ENCODE peak calls at places on chromosome 18, in five cellular contexts. One of them, this sample, is unnamed.
A peak's percentile ranks its signal among the peaks of the same experiment; 100 is the strongest.

GRCh38 chr18:70380915-70381896 is 92.4 kb downstream of the SOCS6 start:
- DNase-seq in RWPE1: no peak
- DNase-seq in heart right ventricle: peak; percentile 17
- DNase-seq in GM10248: no peak
- DNase-seq in right lobe of liver: no peak
- DNase-seq in this sample: no peak

GRCh38 chr18:39839782-39840181 is 2115.3 kb upstream of the PIK3C3 start:
- DNase-seq in RWPE1: no peak
- DNase-seq in heart right ventricle: no peak
- DNase-seq in GM10248: no peak
- DNase-seq in right lobe of liver: no peak
- DNase-seq in this sample: no peak

GRCh38 chr18:48676346-48676745 is 137.5 kb downstream of the CTIF start:
- DNase-seq in RWPE1: no peak
- DNase-seq in heart right ventricle: no peak
- DNase-seq in GM10248: no peak
- DNase-seq in right lobe of liver: no peak
- DNase-seq in this sample: no peak

GRCh38 chr18:35756506-35757117 is 175.1 kb downstream of the GALNT1 start:
- DNase-seq in RWPE1: peak; percentile 35
- DNase-seq in heart right ventricle: no peak
- DNase-seq in GM10248: peak; percentile 69
- DNase-seq in right lobe of liver: peak; percentile 57
- DNase-seq in this sample: peak; percentile 71

GRCh38 chr18:34631567-34631966 is 78.5 kb upstream of the DTNA start:
- DNase-seq in RWPE1: no peak
- DNase-seq in heart right ventricle: no peak
- DNase-seq in GM10248: no peak
- DNase-seq in right lobe of liver: no peak
- DNase-seq in this sample: no peak

GRCh38 chr18:23438608-23439366 is 14.3 kb upstream of the RIOK3 start:
- DNase-seq in RWPE1: no peak
- DNase-seq in heart right ventricle: no peak
- DNase-seq in GM10248: no peak
- DNase-seq in right lobe of liver: no peak
- DNase-seq in this sample: no peak

GRCh38 chr18:54269924-54270844 is 867 bp downstream of the POLI start:
- DNase-seq in RWPE1: no peak
- DNase-seq in heart right ventricle: no peak
- DNase-seq in GM10248: peak; percentile 41
- DNase-seq in right lobe of liver: peak; percentile 55
- DNase-seq in this sample: peak; percentile 30

GRCh38 chr18:49273201-49273880 is 187.1 kb downstream of the DYM start:
- DNase-seq in RWPE1: no peak
- DNase-seq in heart right ventricle: no peak
- DNase-seq in GM10248: no peak
- DNase-seq in right lobe of liver: no peak
- DNase-seq in this sample: no peak

GRCh38 chr18:63974991-63975390 is 5.1 kb downstream of the SERPINB8 start:
- DNase-seq in RWPE1: no peak
- DNase-seq in heart right ventricle: no peak
- DNase-seq in GM10248: no peak
- DNase-seq in right lobe of liver: peak; percentile 58
- DNase-seq in this sample: no peak

GRCh38 chr18:36757081-36757480 is 71.7 kb downstream of the TPGS2 start:
- DNase-seq in RWPE1: peak; percentile 53
- DNase-seq in heart right ventricle: no peak
- DNase-seq in GM10248: no peak
- DNase-seq in right lobe of liver: no peak
- DNase-seq in this sample: peak; percentile 40

GRCh38 chr18:8998481-8999217 is 103.8 kb upstream of the NDUFV2 start:
- DNase-seq in RWPE1: no peak
- DNase-seq in heart right ventricle: no peak
- DNase-seq in GM10248: no peak
- DNase-seq in right lobe of liver: no peak
- DNase-seq in this sample: no peak

GRCh38 chr18:6352275-6352674 is 62.4 kb downstream of the L3MBTL4 start:
- DNase-seq in RWPE1: no peak
- DNase-seq in heart right ventricle: no peak
- DNase-seq in GM10248: no peak
- DNase-seq in right lobe of liver: no peak
- DNase-seq in this sample: no peak

GRCh38 chr18:48639772-48640432 is 101.1 kb downstream of the CTIF start:
- DNase-seq in RWPE1: peak; percentile 9
- DNase-seq in heart right ventricle: no peak
- DNase-seq in GM10248: no peak
- DNase-seq in right lobe of liver: peak; percentile 37
- DNase-seq in this sample: peak; percentile 46

GRCh38 chr18:9079863-9080528 is 22.5 kb upstream of the NDUFV2 start:
- DNase-seq in RWPE1: no peak
- DNase-seq in heart right ventricle: no peak
- DNase-seq in GM10248: no peak
- DNase-seq in right lobe of liver: no peak
- DNase-seq in this sample: no peak

GRCh38 chr18:77068890-77069312 is 63.7 kb downstream of the MBP start:
- DNase-seq in RWPE1: no peak
- DNase-seq in heart right ventricle: no peak
- DNase-seq in GM10248: no peak
- DNase-seq in right lobe of liver: peak; percentile 39
- DNase-seq in this sample: no peak
- TF ChIP-seq CTCF in RWPE1: no peak
- TF ChIP-seq CTCF in heart right ventricle: no peak
- TF ChIP-seq CTCF in GM10248: peak; percentile 20
- TF ChIP-seq CTCF in right lobe of liver: no peak
- TF ChIP-seq CTCF in this sample: peak; percentile 12

GRCh38 chr18:21110667-21111350 is 804 bp downstream of the ROCK1 start:
- DNase-seq in RWPE1: no peak
- DNase-seq in heart right ventricle: peak; percentile 52
- DNase-seq in GM10248: peak; percentile 38
- DNase-seq in right lobe of liver: peak; percentile 71
- DNase-seq in this sample: peak; percentile 25
- TF ChIP-seq CTCF in RWPE1: no peak
- TF ChIP-seq CTCF in heart right ventricle: no peak
- TF ChIP-seq CTCF in GM10248: no peak
- TF ChIP-seq CTCF in right lobe of liver: no peak
- TF ChIP-seq CTCF in this sample: no peak

DNA sequence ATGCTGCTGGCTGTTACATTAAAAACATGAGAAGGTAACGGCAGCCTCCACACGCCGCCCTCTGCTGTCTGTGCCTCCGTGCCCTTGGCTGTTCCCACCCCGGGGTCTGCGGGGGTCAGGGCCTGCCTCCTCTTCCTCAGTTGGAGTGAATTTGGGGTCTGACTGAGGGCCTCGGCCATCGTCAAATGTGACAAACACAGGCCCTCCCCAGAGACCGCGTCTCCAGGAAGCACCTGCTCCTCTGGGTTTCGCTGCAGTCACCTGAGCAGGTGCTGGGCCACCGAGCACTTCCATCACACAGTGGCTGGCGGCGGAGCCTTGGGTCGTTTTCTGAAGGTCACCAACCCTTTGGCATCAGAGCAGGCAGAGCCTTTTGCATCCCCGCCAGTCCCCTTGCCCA is 70.9 kb downstream of the NFATC1 start:
- DNase-seq in RWPE1: no peak
- DNase-seq in heart right ventricle: no peak
- DNase-seq in GM10248: peak; percentile 67
- DNase-seq in right lobe of liver: no peak
- DNase-seq in this sample: peak; percentile 67
- TF ChIP-seq CTCF in RWPE1: no peak
- TF ChIP-seq CTCF in heart right ventricle: no peak
- TF ChIP-seq CTCF in GM10248: peak; percentile 13
- TF ChIP-seq CTCF in right lobe of liver: no peak
- TF ChIP-seq CTCF in this sample: peak; percentile 9

GRCh38 chr18:61893971-61894750 is 1.4 kb upstream of the RNF152 start:
- DNase-seq in RWPE1: peak; percentile 73
- DNase-seq in heart right ventricle: peak; percentile 87
- DNase-seq in GM10248: peak; percentile 84
- DNase-seq in right lobe of liver: peak; percentile 93
- DNase-seq in this sample: peak; percentile 90
- TF ChIP-seq CTCF in RWPE1: peak; percentile 18
- TF ChIP-seq CTCF in heart right ventricle: peak; percentile 16
- TF ChIP-seq CTCF in GM10248: peak; percentile 27
- TF ChIP-seq CTCF in right lobe of liver: peak; percentile 44
- TF ChIP-seq CTCF in this sample: peak; percentile 38

DNA sequence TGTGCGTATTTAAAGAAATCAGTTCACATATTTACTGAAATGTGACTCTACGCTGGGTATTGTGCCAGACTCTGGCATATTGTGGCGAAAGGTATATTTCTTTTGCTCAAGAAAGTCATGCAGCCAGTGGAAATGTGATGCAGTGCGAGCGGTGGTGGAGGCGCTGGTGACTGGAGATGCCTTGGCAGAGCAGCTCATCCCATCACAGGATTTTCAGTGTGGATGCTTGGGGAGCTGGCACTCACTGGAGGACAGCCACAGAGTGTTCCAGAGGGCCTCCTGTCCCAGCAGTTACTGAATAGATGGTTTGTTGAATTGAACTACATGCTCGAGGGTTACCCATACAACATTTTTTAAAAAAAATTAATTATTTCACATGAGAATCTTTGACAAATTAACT is 117.6 kb downstream of the ZNF407 start:
- DNase-seq in RWPE1: no peak
- DNase-seq in heart right ventricle: no peak
- DNase-seq in GM10248: no peak
- DNase-seq in right lobe of liver: no peak
- DNase-seq in this sample: no peak
- TF ChIP-seq CTCF in RWPE1: no peak
- TF ChIP-seq CTCF in heart right ventricle: no peak
- TF ChIP-seq CTCF in GM10248: no peak
- TF ChIP-seq CTCF in right lobe of liver: no peak
- TF ChIP-seq CTCF in this sample: no peak

DNA sequence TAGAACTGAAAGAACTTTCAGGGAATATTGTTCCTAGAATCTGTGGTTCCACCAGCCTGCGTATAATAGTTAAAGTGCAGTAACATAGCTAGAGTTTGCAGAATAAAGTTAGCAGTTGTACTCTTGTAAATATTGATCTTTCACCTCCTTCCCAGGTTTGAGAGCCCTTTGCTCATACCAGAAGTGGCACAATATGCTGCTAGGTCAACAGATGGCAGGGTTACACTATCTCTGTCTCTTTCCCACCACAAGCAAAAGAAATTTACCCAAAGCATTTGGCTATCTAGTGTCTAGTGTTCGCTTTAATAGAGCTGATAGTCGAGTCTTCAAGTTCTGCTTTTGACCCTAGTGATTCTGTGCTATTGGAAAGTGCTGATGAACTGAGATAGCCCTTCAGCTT is 119.0 kb upstream of the KLHL14 start:
- DNase-seq in RWPE1: no peak
- DNase-seq in heart right ventricle: no peak
- DNase-seq in GM10248: no peak
- DNase-seq in right lobe of liver: no peak
- DNase-seq in this sample: no peak
- TF ChIP-seq CTCF in RWPE1: no peak
- TF ChIP-seq CTCF in heart right ventricle: no peak
- TF ChIP-seq CTCF in GM10248: no peak
- TF ChIP-seq CTCF in right lobe of liver: no peak
- TF ChIP-seq CTCF in this sample: no peak

This sample was measured in GM13977.